ENCODE peak calls at places on chromosomes 12 and 14, in six cellular contexts. One of them, this sample, is unnamed.

GRCh38 chr14:89476515-89476914 is 59.5 kb upstream of the FOXN3 start:
- ATAC-seq in HCT116: no peak
- ATAC-seq in Panc1: no peak
- ATAC-seq in CD8-positive, alpha-beta T cell: no peak
- ATAC-seq in gastrocnemius medialis: no peak
- ATAC-seq in PC-3: no peak
- ATAC-seq in this sample: no peak

GRCh38 chr12:16281157-16281556 is 3.7 kb upstream of the SLC15A5 start:
- ATAC-seq in HCT116: no peak
- ATAC-seq in Panc1: no peak
- ATAC-seq in CD8-positive, alpha-beta T cell: no peak
- ATAC-seq in gastrocnemius medialis: peak
- ATAC-seq in PC-3: no peak
- ATAC-seq in this sample: peak

GRCh38 chr12:25320123-25321006 is 69.6 kb upstream of the KRAS start:
- ATAC-seq in HCT116: no peak
- ATAC-seq in Panc1: no peak
- ATAC-seq in CD8-positive, alpha-beta T cell: no peak
- ATAC-seq in gastrocnemius medialis: no peak
- ATAC-seq in PC-3: no peak
- ATAC-seq in this sample: no peak

GRCh38 chr12:67747869-67748760 is 99.6 kb downstream of the DYRK2 start:
- ATAC-seq in HCT116: peak
- ATAC-seq in Panc1: no peak
- ATAC-seq in CD8-positive, alpha-beta T cell: no peak
- ATAC-seq in gastrocnemius medialis: peak
- ATAC-seq in PC-3: peak
- ATAC-seq in this sample: no peak

GRCh38 chr12:56581418-56582145 is 48.5 kb downstream of the BAZ2A start:
- ATAC-seq in HCT116: peak
- ATAC-seq in Panc1: no peak
- ATAC-seq in CD8-positive, alpha-beta T cell: peak
- ATAC-seq in gastrocnemius medialis: no peak
- ATAC-seq in PC-3: peak
- ATAC-seq in this sample: no peak

GRCh38 chr12:12357697-12358476 is 1.0 kb downstream of the BORCS5 start:
- ATAC-seq in HCT116: no peak
- ATAC-seq in Panc1: peak
- ATAC-seq in CD8-positive, alpha-beta T cell: peak
- ATAC-seq in gastrocnemius medialis: no peak
- ATAC-seq in PC-3: no peak
- ATAC-seq in this sample: no peak

GRCh38 chr12:61043838-61044237 is 1216.4 kb upstream of the USP15 start:
- ATAC-seq in HCT116: no peak
- ATAC-seq in Panc1: no peak
- ATAC-seq in CD8-positive, alpha-beta T cell: no peak
- ATAC-seq in gastrocnemius medialis: no peak
- ATAC-seq in PC-3: no peak
- ATAC-seq in this sample: no peak

GRCh38 chr14:81122326-81122725 is 98.4 kb downstream of the GTF2A1 start:
- ATAC-seq in HCT116: no peak
- ATAC-seq in Panc1: no peak
- ATAC-seq in CD8-positive, alpha-beta T cell: no peak
- ATAC-seq in gastrocnemius medialis: no peak
- ATAC-seq in PC-3: no peak
- ATAC-seq in this sample: no peak

GRCh38 chr12:60387356-60387755 is 791.5 kb downstream of the SLC16A7 start:
- ATAC-seq in HCT116: no peak
- ATAC-seq in Panc1: no peak
- ATAC-seq in CD8-positive, alpha-beta T cell: no peak
- ATAC-seq in gastrocnemius medialis: no peak
- ATAC-seq in PC-3: no peak
- ATAC-seq in this sample: no peak

GRCh38 chr14:52783211-52783610 is 8.2 kb downstream of the GNPNAT1 start:
- ATAC-seq in HCT116: no peak
- ATAC-seq in Panc1: no peak
- ATAC-seq in CD8-positive, alpha-beta T cell: no peak
- ATAC-seq in gastrocnemius medialis: no peak
- ATAC-seq in PC-3: no peak
- ATAC-seq in this sample: no peak

GRCh38 chr12:46930101-46930500 is 104.3 kb upstream of the SLC38A4 start:
- ATAC-seq in HCT116: no peak
- ATAC-seq in Panc1: no peak
- ATAC-seq in CD8-positive, alpha-beta T cell: no peak
- ATAC-seq in gastrocnemius medialis: no peak
- ATAC-seq in PC-3: no peak
- ATAC-seq in this sample: no peak

GRCh38 chr12:29163146-29163545 is 14.1 kb downstream of the FAR2 start:
- ATAC-seq in HCT116: no peak
- ATAC-seq in Panc1: peak
- ATAC-seq in CD8-positive, alpha-beta T cell: no peak
- ATAC-seq in gastrocnemius medialis: no peak
- ATAC-seq in PC-3: peak
- ATAC-seq in this sample: no peak

GRCh38 chr12:114697741-114698565 is 14.0 kb upstream of the TBX3 start:
- ATAC-seq in HCT116: no peak
- ATAC-seq in Panc1: no peak
- ATAC-seq in CD8-positive, alpha-beta T cell: no peak
- ATAC-seq in gastrocnemius medialis: no peak
- ATAC-seq in PC-3: no peak
- ATAC-seq in this sample: no peak

GRCh38 chr14:32530800-32531199 is 201.7 kb downstream of the AKAP6 start:
- ATAC-seq in HCT116: no peak
- ATAC-seq in Panc1: no peak
- ATAC-seq in CD8-positive, alpha-beta T cell: no peak
- ATAC-seq in gastrocnemius medialis: peak
- ATAC-seq in PC-3: no peak
- ATAC-seq in this sample: no peak

GRCh38 chr12:19757317-19757877 is 318.1 kb downstream of the AEBP2 start:
- ATAC-seq in HCT116: peak
- ATAC-seq in Panc1: no peak
- ATAC-seq in CD8-positive, alpha-beta T cell: no peak
- ATAC-seq in gastrocnemius medialis: no peak
- ATAC-seq in PC-3: no peak
- ATAC-seq in this sample: no peak

GRCh38 chr12:122023339-122024131 is 1.9 kb downstream of the BCL7A start:
- ATAC-seq in HCT116: peak
- ATAC-seq in Panc1: peak
- ATAC-seq in CD8-positive, alpha-beta T cell: no peak
- ATAC-seq in gastrocnemius medialis: peak
- ATAC-seq in PC-3: peak
- ATAC-seq in this sample: peak

GRCh38 chr12:76247026-76247688 is 101.1 kb downstream of the BBS10 start:
- ATAC-seq in HCT116: no peak
- ATAC-seq in Panc1: no peak
- ATAC-seq in CD8-positive, alpha-beta T cell: no peak
- ATAC-seq in gastrocnemius medialis: peak
- ATAC-seq in PC-3: no peak
- ATAC-seq in this sample: peak

GRCh38 chr14:24311837-24312615 is 724 bp downstream of the LTB4R start:
- ATAC-seq in HCT116: no peak
- ATAC-seq in Panc1: no peak
- ATAC-seq in CD8-positive, alpha-beta T cell: no peak
- ATAC-seq in gastrocnemius medialis: no peak
- ATAC-seq in PC-3: no peak
- ATAC-seq in this sample: no peak

GRCh38 chr14:60713513-60713912 is 10.6 kb downstream of the SIX4 start:
- ATAC-seq in HCT116: no peak
- ATAC-seq in Panc1: no peak
- ATAC-seq in CD8-positive, alpha-beta T cell: no peak
- ATAC-seq in gastrocnemius medialis: no peak
- ATAC-seq in PC-3: no peak
- ATAC-seq in this sample: no peak

GRCh38 chr14:55438066-55438683 is 2.2 kb downstream of the TBPL2 start:
- ATAC-seq in HCT116: peak
- ATAC-seq in Panc1: peak
- ATAC-seq in CD8-positive, alpha-beta T cell: no peak
- ATAC-seq in gastrocnemius medialis: no peak
- ATAC-seq in PC-3: peak
- ATAC-seq in this sample: no peak

GRCh38 chr12:131084341-131085011 is 130.8 kb downstream of the ADGRD1 start:
- ATAC-seq in HCT116: no peak
- ATAC-seq in Panc1: no peak
- ATAC-seq in CD8-positive, alpha-beta T cell: no peak
- ATAC-seq in gastrocnemius medialis: no peak
- ATAC-seq in PC-3: no peak
- ATAC-seq in this sample: no peak

DNA sequence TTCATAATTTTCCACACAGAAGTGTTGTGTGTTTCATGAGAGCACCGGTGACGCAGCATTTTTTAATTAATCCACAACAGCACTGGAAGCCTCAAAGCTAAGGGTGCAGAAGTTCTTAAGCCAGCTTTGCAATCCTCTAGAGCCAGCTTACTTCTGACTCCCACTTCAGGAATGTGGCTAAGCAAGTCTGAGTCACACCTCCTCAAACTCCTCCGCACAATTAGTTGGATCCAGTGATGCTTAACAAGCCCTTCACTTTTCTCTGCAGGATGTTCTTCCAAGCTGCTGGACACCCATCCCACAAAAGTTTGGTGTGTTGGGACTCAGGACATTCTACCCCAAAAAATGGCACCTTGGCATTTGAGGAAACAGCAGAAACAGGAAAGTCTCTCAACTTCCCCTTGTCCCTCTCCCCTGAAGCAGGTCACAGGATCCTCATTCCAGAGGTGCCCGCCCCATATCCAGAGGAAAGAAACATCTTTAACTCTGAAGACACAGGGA is 210.0 kb downstream of the PPM1H start:
- ATAC-seq in HCT116: peak
- ATAC-seq in Panc1: peak
- ATAC-seq in CD8-positive, alpha-beta T cell: no peak
- ATAC-seq in gastrocnemius medialis: peak
- ATAC-seq in PC-3: peak
- ATAC-seq in this sample: peak
- H3K4me3 ChIP-seq in HCT116: peak
- H3K4me3 ChIP-seq in Panc1: no peak
- H3K4me3 ChIP-seq in CD8-positive, alpha-beta T cell: no peak
- H3K4me3 ChIP-seq in gastrocnemius medialis: no peak
- H3K4me3 ChIP-seq in PC-3: peak
- H3K4me3 ChIP-seq in this sample: no peak

DNA sequence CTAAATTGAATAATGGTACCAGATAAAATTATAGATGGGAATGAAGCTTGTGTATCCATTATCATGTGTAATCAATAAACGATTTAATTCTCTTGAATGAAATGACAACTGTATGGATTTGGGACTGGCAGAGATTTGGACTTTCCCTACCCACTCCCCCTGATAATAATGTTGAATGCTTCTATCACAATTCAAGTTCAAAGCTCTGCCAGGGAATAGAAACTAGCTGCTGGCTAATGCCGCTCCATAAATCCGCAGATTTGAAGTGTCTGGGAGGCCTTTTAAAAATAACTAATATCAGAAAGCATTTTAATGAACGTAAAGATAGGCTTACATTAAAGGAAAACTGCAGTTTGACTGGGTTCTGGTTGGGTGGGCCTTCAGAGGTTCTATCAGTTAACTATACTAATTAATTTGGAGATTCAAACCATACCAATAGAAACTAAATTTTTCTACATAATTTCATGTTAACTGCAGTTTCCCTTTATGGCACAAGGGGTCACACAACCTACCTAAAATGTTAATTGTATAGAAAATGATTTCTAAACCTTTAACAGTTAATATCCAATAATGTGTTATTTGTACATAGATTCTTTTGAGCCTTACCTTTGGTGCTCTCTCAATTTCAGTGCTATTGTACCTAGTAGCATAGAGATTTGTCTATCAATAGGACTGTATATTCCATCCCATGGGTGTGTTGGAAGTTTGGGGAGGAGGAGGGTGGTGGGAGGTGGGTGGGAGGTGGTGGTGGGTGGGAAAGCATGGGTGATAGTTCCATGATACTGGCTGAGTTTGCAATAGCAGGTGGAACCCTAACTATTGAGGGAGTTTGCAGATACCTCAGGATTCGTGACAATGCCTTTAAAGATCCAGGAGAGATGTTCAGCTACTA is 4.9 kb downstream of the HNRNPA1 start:
- ATAC-seq in HCT116: no peak
- ATAC-seq in Panc1: no peak
- ATAC-seq in CD8-positive, alpha-beta T cell: no peak
- ATAC-seq in gastrocnemius medialis: no peak
- ATAC-seq in PC-3: no peak
- ATAC-seq in this sample: no peak
- H3K27ac ChIP-seq in HCT116: peak
- H3K27ac ChIP-seq in Panc1: peak
- H3K27ac ChIP-seq in CD8-positive, alpha-beta T cell: no peak
- H3K27ac ChIP-seq in gastrocnemius medialis: peak
- H3K27ac ChIP-seq in PC-3: no peak
- H3K27ac ChIP-seq in this sample: no peak

DNA sequence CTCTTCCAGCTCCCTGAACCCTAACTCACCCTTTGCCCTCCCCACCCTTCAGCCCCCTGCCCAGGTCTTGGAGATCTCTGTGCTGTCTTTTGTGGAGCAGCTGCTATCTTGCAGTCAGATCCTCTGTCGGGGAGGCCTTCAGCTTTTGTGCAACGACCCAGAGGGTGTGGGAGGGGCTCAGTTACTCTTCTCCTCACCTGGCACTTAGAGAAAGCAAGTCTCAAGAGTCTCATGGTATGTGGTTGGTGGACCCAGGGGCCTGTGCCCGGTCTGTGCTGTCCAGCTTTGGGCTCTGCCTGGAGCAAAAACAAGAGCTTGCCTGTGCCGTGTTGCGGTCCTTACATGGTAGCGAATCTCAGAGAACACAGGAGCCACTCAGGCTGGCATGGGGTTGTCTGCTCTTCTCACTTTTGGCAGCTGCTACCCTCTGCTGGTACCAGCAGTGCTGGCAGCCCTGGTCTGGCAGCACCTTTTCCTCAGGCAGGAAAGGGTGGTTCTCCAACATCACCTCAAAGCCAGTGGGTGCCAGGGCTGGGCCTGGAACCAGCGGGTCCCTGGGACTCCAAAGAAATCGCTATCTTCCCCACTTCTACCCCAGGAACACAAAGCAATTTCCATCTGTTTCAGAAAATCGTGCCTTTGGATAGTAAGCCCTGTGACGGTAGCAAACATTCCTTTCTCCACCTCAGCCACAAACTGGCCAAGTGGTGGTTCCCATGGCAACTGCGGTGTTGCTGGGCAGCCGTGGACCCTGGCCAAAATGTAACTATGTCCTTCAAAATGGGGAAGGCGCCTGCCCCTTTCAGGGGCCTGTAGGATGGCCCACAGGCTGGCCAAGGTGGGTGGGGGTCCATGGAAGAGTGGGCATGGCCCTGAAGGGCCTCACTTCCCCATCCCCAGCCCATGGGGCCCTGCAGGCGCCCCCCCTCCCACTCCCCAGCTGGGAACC is 90.0 kb downstream of the RIN3 start:
- ATAC-seq in HCT116: peak
- ATAC-seq in Panc1: peak
- ATAC-seq in CD8-positive, alpha-beta T cell: peak
- ATAC-seq in gastrocnemius medialis: no peak
- ATAC-seq in PC-3: peak
- ATAC-seq in this sample: peak
- TF ChIP-seq CTCF in HCT116: no peak
- TF ChIP-seq CTCF in Panc1: peak
- TF ChIP-seq CTCF in CD8-positive, alpha-beta T cell: peak
- TF ChIP-seq CTCF in gastrocnemius medialis: no peak
- TF ChIP-seq CTCF in PC-3: peak
- TF ChIP-seq CTCF in this sample: no peak

DNA sequence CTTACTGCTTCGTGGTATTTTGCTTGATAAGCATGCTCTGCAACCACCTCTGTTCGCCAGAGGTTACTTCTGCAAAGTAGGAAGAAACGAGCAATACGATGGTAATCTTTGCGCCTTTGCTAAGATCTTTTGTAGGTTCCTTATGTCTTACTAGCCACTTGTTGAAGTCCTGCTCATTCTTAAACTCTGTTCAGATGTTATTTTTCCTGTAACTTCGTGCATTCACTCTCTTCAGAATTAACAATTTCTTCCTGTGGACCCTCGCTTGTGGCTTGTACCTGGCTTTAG is 786 bp upstream of the M6PR start:
- ATAC-seq in HCT116: no peak
- ATAC-seq in Panc1: peak
- ATAC-seq in CD8-positive, alpha-beta T cell: peak
- ATAC-seq in gastrocnemius medialis: peak
- ATAC-seq in PC-3: peak
- ATAC-seq in this sample: peak
- H3K4me3 ChIP-seq in HCT116: peak
- H3K4me3 ChIP-seq in Panc1: peak
- H3K4me3 ChIP-seq in CD8-positive, alpha-beta T cell: peak
- H3K4me3 ChIP-seq in gastrocnemius medialis: peak
- H3K4me3 ChIP-seq in PC-3: peak
- H3K4me3 ChIP-seq in this sample: peak